ENCODE peak calls at places on chromosomes 6 and 20, in eight cellular contexts. H is colonic mucosa, F is IMR-90, R is right lobe of liver, Z is A549, W is heart right ventricle, Q is ovary, G is endodermal cell. B is an unnamed sample.

GRCh38 chr6:52420668-52421358 is 671 bp downstream of the EFHC1 start:
- DNase-seq in F (peak; percentile 33), G (peak; percentile 81), Q (peak; percentile 41), W (no peak), R (peak; percentile 31), Z (peak; percentile 67), H (no peak), B (peak; percentile 51)

GRCh38 chr6:89352329-89353117 is at the start of gene UBE2J1:
- DNase-seq in Q (peak; percentile 91), W (peak; percentile 95), H (peak; percentile 94), R (peak; percentile 98), Z (peak; percentile 86), F (peak; percentile 94), G (peak; percentile 94), B (peak; percentile 93)

GRCh38 chr6:113172531-113172966 is 684.6 kb upstream of the MARCKS start:
- DNase-seq in W (peak; percentile 61), G (no peak), F (no peak), H (peak; percentile 22), R (peak; percentile 26), Z (no peak), Q (no peak), B (no peak)

GRCh38 chr20:57835053-57835452 is 125.2 kb upstream of the PMEPA1 start:
- DNase-seq in R (no peak), H (no peak), Z (no peak), F (no peak), Q (no peak), W (no peak), G (peak; percentile 36), B (no peak)

GRCh38 chr6:169185692-169186485 is 67.8 kb downstream of the THBS2 start:
- DNase-seq in H (no peak), W (no peak), R (no peak), G (peak; percentile 34), F (no peak), Z (no peak), Q (no peak), B (no peak)

GRCh38 chr6:75275067-75275466 is 9.5 kb downstream of the TMEM30A start:
- DNase-seq in H (no peak), G (no peak), R (no peak), F (peak; percentile 97), Q (no peak), W (no peak), Z (peak; percentile 72), B (no peak)

GRCh38 chr20:329325-329695 is 4.0 kb downstream of the SOX12 start:
- DNase-seq in Q (no peak), H (no peak), F (no peak), Z (no peak), W (no peak), R (no peak), G (peak; percentile 42), B (no peak)

GRCh38 chr20:47680804-47681529 is 104.3 kb downstream of the SULF2 start:
- DNase-seq in G (no peak), R (no peak), H (no peak), Z (no peak), Q (no peak), W (no peak), F (peak; percentile 13), B (peak; percentile 57)

GRCh38 chr20:16553684-16554083 is 19.6 kb downstream of the KIF16B start:
- DNase-seq in W (no peak), G (no peak), H (no peak), R (no peak), Q (no peak), F (no peak), Z (no peak), B (no peak)

GRCh38 chr6:170205534-170206316 is 85.2 kb downstream of the DLL1 start:
- DNase-seq in R (no peak), F (no peak), G (peak; percentile 13), H (peak; percentile 5), Q (no peak), Z (no peak), W (no peak), B (no peak)

GRCh38 chr20:59778615-59779200 is 154.7 kb downstream of the SYCP2 start:
- DNase-seq in G (no peak), F (no peak), W (no peak), Q (no peak), Z (no peak), R (no peak), H (peak; percentile 2), B (no peak)

GRCh38 chr20:47146703-47147102 is 209.8 kb downstream of the ZMYND8 start:
- DNase-seq in Q (no peak), F (peak; percentile 73), G (no peak), Z (no peak), W (no peak), H (no peak), R (no peak), B (peak; percentile 71)

GRCh38 chr6:53357576-53358343 is 9.0 kb upstream of the ELOVL5 start:
- DNase-seq in G (no peak), F (no peak), Z (no peak), W (no peak), H (no peak), Q (no peak), R (no peak), B (no peak)

GRCh38 chr20:57473246-57474042 is 51.5 kb downstream of the CTCFL start:
- DNase-seq in Q (peak; percentile 13), Z (no peak), G (peak; percentile 66), F (no peak), W (no peak), H (no peak), R (peak; percentile 52), B (no peak)

GRCh38 chr6:117512056-117512828 is 29.8 kb downstream of the DCBLD1 start:
- DNase-seq in H (no peak), Z (peak; percentile 34), W (no peak), R (no peak), F (no peak), G (no peak), Q (no peak), B (no peak)

GRCh38 chr6:154962751-154963150 is 32.4 kb upstream of the TIAM2 start:
- DNase-seq in G (no peak), Q (no peak), W (no peak), H (peak; percentile 22), R (no peak), Z (peak; percentile 35), F (peak; percentile 89), B (no peak)

GRCh38 chr6:157328108-157328692 is 4.9 kb upstream of the TMEM242 start:
- DNase-seq in G (no peak), Z (no peak), Q (no peak), R (no peak), H (no peak), W (no peak), F (peak; percentile 25), B (no peak)

GRCh38 chr6:98039443-98039842 is 756.4 kb upstream of the MMS22L start:
- DNase-seq in F (no peak), Q (no peak), G (peak; percentile 65), Z (no peak), H (no peak), R (no peak), W (no peak), B (no peak)

GRCh38 chr6:98036344-98036743 is 753.3 kb upstream of the MMS22L start:
- DNase-seq in Z (no peak), R (no peak), H (no peak), W (no peak), Q (no peak), G (peak; percentile 55), F (no peak), B (no peak)

GRCh38 chr6:98039876-98040605 is 757.0 kb upstream of the MMS22L start:
- DNase-seq in Q (no peak), W (no peak), Z (no peak), F (peak; percentile 0), G (peak; percentile 60), H (no peak), R (no peak), B (no peak)

GRCh38 chr6:98041072-98041471 is 758.1 kb upstream of the MMS22L start:
- DNase-seq in W (no peak), Q (no peak), Z (no peak), F (no peak), R (no peak), G (no peak), H (no peak), B (no peak)

DNA sequence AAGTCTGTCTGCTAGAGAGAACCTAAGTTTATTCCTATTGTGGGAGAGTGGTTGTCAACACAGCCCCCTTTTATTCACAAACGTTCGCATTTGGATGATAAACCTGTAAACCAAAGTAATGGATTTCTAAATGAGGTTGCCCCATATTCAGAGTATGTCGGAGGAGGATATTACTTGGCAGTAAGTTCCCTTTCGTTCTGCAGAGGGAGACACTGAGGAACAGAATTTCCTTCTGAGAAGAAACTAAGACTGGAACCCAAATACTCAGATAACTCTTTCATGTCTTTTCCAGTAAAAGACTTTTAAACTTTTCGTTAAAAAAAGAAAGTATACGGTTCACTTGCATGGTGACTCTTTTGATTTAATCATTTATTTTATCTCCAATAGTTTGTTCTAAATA is 754.6 kb upstream of the MMS22L start:
- DNase-seq in G (no peak), H (no peak), Q (no peak), W (no peak), F (no peak), R (no peak), Z (no peak), B (no peak)
- TF ChIP-seq CTCF in G (peak; percentile 72), H (no peak), Q (no peak), W (no peak), F (no peak), R (no peak), Z (no peak), B (no peak)

GRCh38 chr6:41711323-41712038 is 23.9 kb downstream of the TFEB start:
- DNase-seq in W (no peak), F (no peak), R (no peak), Z (no peak), G (no peak), H (no peak), Q (no peak), B (no peak)

GRCh38 chr6:41708856-41709255 is 26.6 kb downstream of the TFEB start:
- DNase-seq in Q (no peak), R (no peak), Z (no peak), G (no peak), F (no peak), W (no peak), H (no peak), B (no peak)

GRCh38 chr6:41707565-41708200 is 27.7 kb downstream of the TFEB start:
- DNase-seq in H (no peak), W (no peak), G (no peak), R (peak; percentile 48), Q (no peak), F (no peak), Z (no peak), B (no peak)

GRCh38 chr6:41706876-41707564 is 28.4 kb downstream of the TFEB start:
- DNase-seq in R (no peak), H (no peak), W (no peak), F (peak; percentile 53), Z (no peak), G (no peak), Q (no peak), B (no peak)

GRCh38 chr6:41709375-41709774 is 26.0 kb downstream of the TFEB start:
- DNase-seq in F (no peak), W (no peak), G (no peak), H (no peak), Q (no peak), R (no peak), Z (no peak), B (no peak)
- H3K4me1 ChIP-seq in F (peaks cover 27% of the 10 kb centered on the region), W (peaks cover 74% of the 10 kb centered on the region), G (no peaks in the 10 kb centered on the region), H (peaks cover 16% of the 10 kb centered on the region), Q (peaks cover 1% of the 10 kb centered on the region), R (peaks cover 19% of the 10 kb centered on the region), Z (peaks cover 64% of the 10 kb centered on the region), B (no peaks in the 10 kb centered on the region)

GRCh38 chr20:35077872-35078271 is 14.7 kb downstream of the TRPC4AP start:
- DNase-seq in F (no peak), R (no peak), W (no peak), Q (no peak), G (no peak), Z (no peak), H (no peak), B (no peak)
- H3K9me3 ChIP-seq in F (no peaks in the 10 kb centered on the region), R (no peaks in the 10 kb centered on the region), W (no peaks in the 10 kb centered on the region), Q (no peaks in the 10 kb centered on the region), G (peaks cover 23% of the 10 kb centered on the region), Z (peaks cover 4% of the 10 kb centered on the region), H (no peaks in the 10 kb centered on the region), B (peaks cover 6% of the 10 kb centered on the region)

GRCh38 chr6:4856779-4857178 is 80.6 kb downstream of the CDYL start:
- DNase-seq in F (no peak), R (no peak), W (no peak), G (no peak), Q (no peak), Z (no peak), H (no peak), B (no peak)
- TF ChIP-seq CTCF in F (no peak), R (no peak), W (no peak), G (peak; percentile 51), Q (no peak), Z (no peak), H (no peak), B (no peak)

B was measured in Caco-2.